ENCODE peak calls at places on chromosomes 4 and X, in eight cellular contexts. One of them, this sample, is unnamed.

GRCh38 chrX:25017667-25018247 is 2.0 kb upstream of the ARX start:
- DNase-seq in HepG2: no peak
- DNase-seq in endothelial cell of umbilical vein: no peak
- DNase-seq in H1: no peak
- DNase-seq in GM12878: no peak
- DNase-seq in SK-N-SH: peak; percentile 44
- DNase-seq in HCT116: no peak
- DNase-seq in K562: no peak
- DNase-seq in this sample: no peak

GRCh38 chr4:158810487-158811215 is 41.8 kb downstream of the FNIP2 start:
- DNase-seq in K562: no peak
- DNase-seq in GM12878: no peak
- DNase-seq in HepG2: no peak
- DNase-seq in H1: no peak
- DNase-seq in SK-N-SH: no peak
- DNase-seq in HCT116: peak; percentile 8
- DNase-seq in endothelial cell of umbilical vein: peak; percentile 95
- DNase-seq in this sample: no peak

GRCh38 chrX:153647461-153648357 is 706 bp downstream of the DUSP9 start:
- DNase-seq in HCT116: no peak
- DNase-seq in endothelial cell of umbilical vein: no peak
- DNase-seq in HepG2: no peak
- DNase-seq in H1: no peak
- DNase-seq in K562: peak; percentile 21
- DNase-seq in GM12878: no peak
- DNase-seq in SK-N-SH: peak; percentile 27
- DNase-seq in this sample: no peak

GRCh38 chr4:80266267-80266901 is at the start of gene FGF5:
- DNase-seq in H1: no peak
- DNase-seq in K562: peak; percentile 84
- DNase-seq in endothelial cell of umbilical vein: peak; percentile 38
- DNase-seq in HCT116: no peak
- DNase-seq in SK-N-SH: peak; percentile 83
- DNase-seq in GM12878: no peak
- DNase-seq in HepG2: no peak
- DNase-seq in this sample: peak; percentile 53

GRCh38 chrX:44088755-44089154 is 115.6 kb upstream of the NDP start:
- DNase-seq in GM12878: no peak
- DNase-seq in endothelial cell of umbilical vein: no peak
- DNase-seq in HepG2: no peak
- DNase-seq in H1: no peak
- DNase-seq in K562: no peak
- DNase-seq in SK-N-SH: no peak
- DNase-seq in HCT116: no peak
- DNase-seq in this sample: no peak

GRCh38 chrX:150409964-150410363 is 46.8 kb downstream of the MAMLD1 start:
- DNase-seq in HCT116: no peak
- DNase-seq in HepG2: no peak
- DNase-seq in endothelial cell of umbilical vein: no peak
- DNase-seq in K562: no peak
- DNase-seq in GM12878: no peak
- DNase-seq in H1: no peak
- DNase-seq in SK-N-SH: no peak
- DNase-seq in this sample: no peak

GRCh38 chrX:107448625-107449468 is 605 bp upstream of the FRMPD3 start:
- DNase-seq in SK-N-SH: peak; percentile 46
- DNase-seq in H1: no peak
- DNase-seq in endothelial cell of umbilical vein: no peak
- DNase-seq in GM12878: no peak
- DNase-seq in HepG2: no peak
- DNase-seq in HCT116: no peak
- DNase-seq in K562: no peak
- DNase-seq in this sample: peak; percentile 59

GRCh38 chrX:3262906-3263305 is 83.5 kb downstream of the MXRA5 start:
- DNase-seq in GM12878: no peak
- DNase-seq in K562: no peak
- DNase-seq in endothelial cell of umbilical vein: peak; percentile 76
- DNase-seq in HepG2: peak; percentile 6
- DNase-seq in HCT116: peak; percentile 28
- DNase-seq in H1: no peak
- DNase-seq in SK-N-SH: no peak
- DNase-seq in this sample: no peak

GRCh38 chrX:123464709-123465108 is 268.1 kb downstream of the THOC2 start:
- DNase-seq in GM12878: no peak
- DNase-seq in HCT116: no peak
- DNase-seq in H1: no peak
- DNase-seq in K562: peak; percentile 50
- DNase-seq in SK-N-SH: no peak
- DNase-seq in HepG2: peak; percentile 62
- DNase-seq in endothelial cell of umbilical vein: no peak
- DNase-seq in this sample: no peak

GRCh38 chrX:85627363-85627762 is 247.9 kb upstream of the POF1B start:
- DNase-seq in SK-N-SH: peak; percentile 6
- DNase-seq in K562: no peak
- DNase-seq in HCT116: no peak
- DNase-seq in endothelial cell of umbilical vein: no peak
- DNase-seq in H1: no peak
- DNase-seq in GM12878: no peak
- DNase-seq in HepG2: no peak
- DNase-seq in this sample: peak; percentile 36

GRCh38 chr4:184617611-184618196 is 31.5 kb downstream of the CASP3 start:
- DNase-seq in GM12878: no peak
- DNase-seq in HCT116: no peak
- DNase-seq in K562: no peak
- DNase-seq in endothelial cell of umbilical vein: no peak
- DNase-seq in HepG2: no peak
- DNase-seq in H1: peak; percentile 51
- DNase-seq in SK-N-SH: no peak
- DNase-seq in this sample: peak; percentile 81

GRCh38 chr4:111282035-111282434 is 659.2 kb upstream of the PITX2 start:
- DNase-seq in GM12878: no peak
- DNase-seq in SK-N-SH: no peak
- DNase-seq in endothelial cell of umbilical vein: no peak
- DNase-seq in HCT116: no peak
- DNase-seq in H1: no peak
- DNase-seq in HepG2: no peak
- DNase-seq in K562: no peak
- DNase-seq in this sample: no peak

GRCh38 chr4:41647368-41647767 is 101.2 kb downstream of the PHOX2B start:
- DNase-seq in SK-N-SH: no peak
- DNase-seq in K562: no peak
- DNase-seq in HCT116: no peak
- DNase-seq in GM12878: no peak
- DNase-seq in HepG2: no peak
- DNase-seq in H1: no peak
- DNase-seq in endothelial cell of umbilical vein: no peak
- DNase-seq in this sample: no peak

GRCh38 chr4:187558391-187558790 is 437.2 kb upstream of the ZFP42 start:
- DNase-seq in GM12878: no peak
- DNase-seq in endothelial cell of umbilical vein: no peak
- DNase-seq in HepG2: no peak
- DNase-seq in SK-N-SH: no peak
- DNase-seq in HCT116: no peak
- DNase-seq in H1: no peak
- DNase-seq in K562: no peak
- DNase-seq in this sample: no peak

GRCh38 chrX:66676413-66676812 is 37.5 kb upstream of the EDA2R start:
- DNase-seq in SK-N-SH: no peak
- DNase-seq in HepG2: no peak
- DNase-seq in GM12878: no peak
- DNase-seq in endothelial cell of umbilical vein: peak; percentile 2
- DNase-seq in K562: no peak
- DNase-seq in H1: no peak
- DNase-seq in HCT116: no peak
- DNase-seq in this sample: no peak

GRCh38 chr4:1880332-1880731 is 9.1 kb downstream of the NSD2 start:
- DNase-seq in HCT116: no peak
- DNase-seq in SK-N-SH: no peak
- DNase-seq in GM12878: no peak
- DNase-seq in endothelial cell of umbilical vein: no peak
- DNase-seq in H1: no peak
- DNase-seq in HepG2: peak; percentile 30
- DNase-seq in K562: no peak
- DNase-seq in this sample: no peak

GRCh38 chr4:1885414-1885813 is 14.2 kb downstream of the NSD2 start:
- DNase-seq in HepG2: no peak
- DNase-seq in HCT116: no peak
- DNase-seq in H1: no peak
- DNase-seq in SK-N-SH: no peak
- DNase-seq in K562: no peak
- DNase-seq in GM12878: no peak
- DNase-seq in endothelial cell of umbilical vein: no peak
- DNase-seq in this sample: no peak

GRCh38 chr4:1881709-1882108 is 10.5 kb downstream of the NSD2 start:
- DNase-seq in H1: no peak
- DNase-seq in HepG2: no peak
- DNase-seq in SK-N-SH: no peak
- DNase-seq in GM12878: no peak
- DNase-seq in HCT116: no peak
- DNase-seq in endothelial cell of umbilical vein: no peak
- DNase-seq in K562: peak; percentile 48
- DNase-seq in this sample: no peak

GRCh38 chr4:1883583-1883982 is 12.4 kb downstream of the NSD2 start:
- DNase-seq in K562: peak; percentile 47
- DNase-seq in HCT116: no peak
- DNase-seq in HepG2: no peak
- DNase-seq in SK-N-SH: no peak
- DNase-seq in GM12878: no peak
- DNase-seq in endothelial cell of umbilical vein: no peak
- DNase-seq in H1: no peak
- DNase-seq in this sample: no peak

GRCh38 chr4:1882850-1883271 is 11.7 kb downstream of the NSD2 start:
- DNase-seq in GM12878: no peak
- DNase-seq in K562: peak; percentile 84
- DNase-seq in HepG2: no peak
- DNase-seq in endothelial cell of umbilical vein: no peak
- DNase-seq in HCT116: no peak
- DNase-seq in SK-N-SH: no peak
- DNase-seq in H1: no peak
- DNase-seq in this sample: no peak
- H4K20me1 ChIP-seq in GM12878: no peaks in the 10 kb centered on the region
- H4K20me1 ChIP-seq in K562: peaks cover 33% of the 10 kb centered on the region
- H4K20me1 ChIP-seq in HepG2: peaks cover 45% of the 10 kb centered on the region
- H4K20me1 ChIP-seq in endothelial cell of umbilical vein: peaks cover 4% of the 10 kb centered on the region
- H4K20me1 ChIP-seq in HCT116: peaks cover 10% of the 10 kb centered on the region
- H4K20me1 ChIP-seq in SK-N-SH: peaks cover 94% of the 10 kb centered on the region
- H4K20me1 ChIP-seq in H1: peaks cover 43% of the 10 kb centered on the region
- H4K20me1 ChIP-seq in this sample: peaks cover 67% of the 10 kb centered on the region

GRCh38 chr4:132063829-132064228 is 1085.3 kb upstream of the PCDH10 start:
- DNase-seq in H1: no peak
- DNase-seq in HCT116: no peak
- DNase-seq in HepG2: no peak
- DNase-seq in K562: no peak
- DNase-seq in SK-N-SH: peak; percentile 5
- DNase-seq in GM12878: no peak
- DNase-seq in endothelial cell of umbilical vein: peak; percentile 95
- DNase-seq in this sample: no peak
- H2AFZ ChIP-seq in H1: no peak overlapping the region
- H2AFZ ChIP-seq in HCT116: no peak overlapping the region
- H2AFZ ChIP-seq in HepG2: no peak overlapping the region
- H2AFZ ChIP-seq in K562: no peak overlapping the region
- H2AFZ ChIP-seq in SK-N-SH: no peak overlapping the region
- H2AFZ ChIP-seq in GM12878: no peak overlapping the region
- H2AFZ ChIP-seq in endothelial cell of umbilical vein: no peak overlapping the region
- H2AFZ ChIP-seq in this sample: no peak overlapping the region

GRCh38 chrX:7147978-7148824 is at the start of gene PUDP:
- DNase-seq in H1: no peak
- DNase-seq in HepG2: peak; percentile 57
- DNase-seq in HCT116: peak; percentile 37
- DNase-seq in GM12878: no peak
- DNase-seq in endothelial cell of umbilical vein: peak; percentile 77
- DNase-seq in K562: peak; percentile 96
- DNase-seq in SK-N-SH: peak; percentile 99
- DNase-seq in this sample: peak; percentile 81
- TF ChIP-seq POLR2AphosphoS5 in H1: no peak
- TF ChIP-seq POLR2AphosphoS5 in HepG2: peak; percentile 48
- TF ChIP-seq POLR2AphosphoS5 in HCT116: peak; percentile 74
- TF ChIP-seq POLR2AphosphoS5 in GM12878: peak; percentile 75
- TF ChIP-seq POLR2AphosphoS5 in endothelial cell of umbilical vein: peak; percentile 52
- TF ChIP-seq POLR2AphosphoS5 in K562: peak; percentile 45
- TF ChIP-seq POLR2AphosphoS5 in SK-N-SH: peak; percentile 62
- TF ChIP-seq POLR2AphosphoS5 in this sample: peak; percentile 56

DNA sequence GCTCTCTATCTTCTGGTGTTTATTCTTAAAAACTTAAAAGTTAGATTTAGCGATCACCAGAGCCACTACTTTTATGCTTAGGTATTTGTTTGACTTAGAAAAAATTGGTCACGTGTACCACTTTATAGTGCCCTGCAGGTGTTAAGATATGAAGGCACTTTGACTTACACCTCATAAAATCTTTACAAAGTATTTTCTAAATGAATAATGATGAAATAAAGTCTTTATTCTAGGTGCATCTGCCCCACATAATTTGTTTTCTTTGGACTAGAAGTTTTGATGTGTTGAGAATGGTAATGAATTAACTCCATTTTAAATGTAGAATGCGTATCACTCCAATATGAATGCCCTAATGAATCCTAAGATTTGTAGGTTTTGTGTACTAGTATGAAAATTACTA is 2.9 kb downstream of the FMR1 start:
- DNase-seq in HepG2: no peak
- DNase-seq in HCT116: no peak
- DNase-seq in SK-N-SH: no peak
- DNase-seq in GM12878: no peak
- DNase-seq in H1: no peak
- DNase-seq in K562: no peak
- DNase-seq in endothelial cell of umbilical vein: no peak
- DNase-seq in this sample: no peak
- H4K20me1 ChIP-seq in HepG2: peaks cover 30% of the 10 kb centered on the region
- H4K20me1 ChIP-seq in HCT116: no peaks in the 10 kb centered on the region
- H4K20me1 ChIP-seq in SK-N-SH: peaks cover 31% of the 10 kb centered on the region
- H4K20me1 ChIP-seq in GM12878: no peaks in the 10 kb centered on the region
- H4K20me1 ChIP-seq in H1: no peaks in the 10 kb centered on the region
- H4K20me1 ChIP-seq in K562: no peaks in the 10 kb centered on the region
- H4K20me1 ChIP-seq in endothelial cell of umbilical vein: peaks cover 5% of the 10 kb centered on the region
- H4K20me1 ChIP-seq in this sample: peaks cover 19% of the 10 kb centered on the region

DNA sequence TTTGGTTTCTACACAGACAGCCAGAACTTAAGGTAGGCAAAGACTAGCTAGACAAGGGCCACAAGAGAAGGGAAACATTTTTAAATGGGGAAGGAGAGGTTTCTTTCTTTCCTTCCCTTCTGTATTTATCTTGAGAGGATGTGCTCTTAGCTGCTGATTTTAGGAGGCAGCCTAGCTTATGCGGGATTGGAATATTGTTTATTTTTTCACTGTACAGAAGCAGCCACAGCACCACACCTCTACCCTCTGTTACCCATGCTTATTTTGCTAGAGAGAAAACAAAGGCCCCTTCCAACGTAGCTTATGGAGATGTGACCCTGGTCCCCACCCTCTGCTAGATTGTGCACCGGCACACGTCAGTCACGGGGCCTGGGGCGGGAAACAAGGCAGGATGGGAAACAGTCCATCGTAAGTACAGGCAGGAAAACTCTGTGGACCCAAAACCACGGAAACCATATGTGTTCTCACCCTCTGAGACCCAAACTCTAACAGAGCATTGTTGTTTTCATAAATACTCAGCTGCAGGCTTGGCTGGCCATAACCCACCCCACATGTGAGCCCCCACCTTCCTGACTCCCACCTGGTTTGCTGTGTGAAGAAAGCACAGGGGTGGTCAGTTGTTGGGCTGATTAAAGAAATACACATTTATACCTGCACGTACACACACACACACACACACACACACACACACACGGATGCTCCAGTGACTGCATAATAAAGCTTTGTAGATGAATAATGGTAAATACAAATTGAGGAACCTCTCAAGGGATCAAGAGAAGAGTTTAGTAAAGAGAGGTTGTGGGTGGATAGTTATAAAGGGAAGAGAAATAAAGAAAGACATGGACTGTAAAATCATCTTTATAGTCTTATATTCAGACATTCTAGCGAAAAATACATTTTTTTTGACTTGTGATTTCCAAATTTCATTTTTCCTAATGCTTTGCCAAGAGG is 143.9 kb downstream of the MGST2 start:
- DNase-seq in SK-N-SH: no peak
- DNase-seq in GM12878: no peak
- DNase-seq in K562: no peak
- DNase-seq in HepG2: no peak
- DNase-seq in H1: no peak
- DNase-seq in endothelial cell of umbilical vein: peak; percentile 69
- DNase-seq in HCT116: no peak
- DNase-seq in this sample: no peak
- H2AFZ ChIP-seq in SK-N-SH: no peak overlapping the region
- H2AFZ ChIP-seq in GM12878: no peak overlapping the region
- H2AFZ ChIP-seq in K562: no peak overlapping the region
- H2AFZ ChIP-seq in HepG2: peak overlapping the region; percentile 47
- H2AFZ ChIP-seq in H1: no peak overlapping the region
- H2AFZ ChIP-seq in endothelial cell of umbilical vein: no peak overlapping the region
- H2AFZ ChIP-seq in HCT116: no peak overlapping the region
- H2AFZ ChIP-seq in this sample: no peak overlapping the region

This sample was measured in GM23338.